ENCODE peak calls at places on chromosomes 11 and 22, in nine cellular contexts. One of them, this sample, is unnamed.

GRCh38 chr11:64117763-64118459 is 48.0 kb downstream of the MACROD1 start:
- DNase-seq in COR-L47: no peak
- DNase-seq in astrocyte: no peak
- DNase-seq in CD4-positive, alpha-beta memory T cell: no peak
- DNase-seq in A172: no peak
- DNase-seq in A673: no peak
- DNase-seq in HFF-Myc: no peak
- DNase-seq in activated T-cell treated with anti-CD3 and anti-CD28 coated beads for 48 hours: no peak
- DNase-seq in GM04504: no peak
- DNase-seq in this sample: no peak

GRCh38 chr22:41992496-41992895 is 6.1 kb upstream of the WBP2NL start:
- DNase-seq in COR-L47: no peak
- DNase-seq in astrocyte: no peak
- DNase-seq in CD4-positive, alpha-beta memory T cell: no peak
- DNase-seq in A172: no peak
- DNase-seq in A673: no peak
- DNase-seq in HFF-Myc: no peak
- DNase-seq in activated T-cell treated with anti-CD3 and anti-CD28 coated beads for 48 hours: no peak
- DNase-seq in GM04504: no peak
- DNase-seq in this sample: no peak

GRCh38 chr22:36129985-36130384 is 30.6 kb downstream of the APOL3 start:
- DNase-seq in COR-L47: no peak
- DNase-seq in astrocyte: no peak
- DNase-seq in CD4-positive, alpha-beta memory T cell: no peak
- DNase-seq in A172: no peak
- DNase-seq in A673: no peak
- DNase-seq in HFF-Myc: no peak
- DNase-seq in activated T-cell treated with anti-CD3 and anti-CD28 coated beads for 48 hours: no peak
- DNase-seq in GM04504: no peak
- DNase-seq in this sample: no peak

GRCh38 chr22:32050678-32051515 is 7.8 kb downstream of the SLC5A1 start:
- DNase-seq in COR-L47: no peak
- DNase-seq in astrocyte: peak; percentile 88
- DNase-seq in CD4-positive, alpha-beta memory T cell: peak; percentile 55
- DNase-seq in A172: peak; percentile 84
- DNase-seq in A673: peak; percentile 77
- DNase-seq in HFF-Myc: peak; percentile 66
- DNase-seq in activated T-cell treated with anti-CD3 and anti-CD28 coated beads for 48 hours: peak; percentile 67
- DNase-seq in GM04504: peak; percentile 71
- DNase-seq in this sample: peak; percentile 97

GRCh38 chr11:19735512-19735911 is 22.9 kb downstream of the NAV2 start:
- DNase-seq in COR-L47: no peak
- DNase-seq in astrocyte: peak; percentile 41
- DNase-seq in CD4-positive, alpha-beta memory T cell: no peak
- DNase-seq in A172: no peak
- DNase-seq in A673: no peak
- DNase-seq in HFF-Myc: no peak
- DNase-seq in activated T-cell treated with anti-CD3 and anti-CD28 coated beads for 48 hours: no peak
- DNase-seq in GM04504: no peak
- DNase-seq in this sample: no peak

GRCh38 chr22:45424241-45424731 is 10.8 kb downstream of the RIBC2 start:
- DNase-seq in COR-L47: no peak
- DNase-seq in astrocyte: no peak
- DNase-seq in CD4-positive, alpha-beta memory T cell: no peak
- DNase-seq in A172: no peak
- DNase-seq in A673: no peak
- DNase-seq in HFF-Myc: no peak
- DNase-seq in activated T-cell treated with anti-CD3 and anti-CD28 coated beads for 48 hours: no peak
- DNase-seq in GM04504: no peak
- DNase-seq in this sample: no peak

GRCh38 chr11:124070906-124071621 is 29.9 kb upstream of the OR10G7 start:
- DNase-seq in COR-L47: peak; percentile 24
- DNase-seq in astrocyte: peak; percentile 44
- DNase-seq in CD4-positive, alpha-beta memory T cell: peak; percentile 44
- DNase-seq in A172: peak; percentile 35
- DNase-seq in A673: peak; percentile 86
- DNase-seq in HFF-Myc: peak; percentile 30
- DNase-seq in activated T-cell treated with anti-CD3 and anti-CD28 coated beads for 48 hours: peak; percentile 49
- DNase-seq in GM04504: peak; percentile 31
- DNase-seq in this sample: peak; percentile 49

GRCh38 chr11:58024601-58025091 is 965 bp downstream of the OR9Q1 start:
- DNase-seq in COR-L47: no peak
- DNase-seq in astrocyte: peak; percentile 42
- DNase-seq in CD4-positive, alpha-beta memory T cell: no peak
- DNase-seq in A172: peak; percentile 16
- DNase-seq in A673: peak; percentile 83
- DNase-seq in HFF-Myc: no peak
- DNase-seq in activated T-cell treated with anti-CD3 and anti-CD28 coated beads for 48 hours: no peak
- DNase-seq in GM04504: no peak
- DNase-seq in this sample: no peak

GRCh38 chr11:122898799-122899198 is 16.2 kb downstream of the JHY start:
- DNase-seq in COR-L47: no peak
- DNase-seq in astrocyte: no peak
- DNase-seq in CD4-positive, alpha-beta memory T cell: no peak
- DNase-seq in A172: no peak
- DNase-seq in A673: no peak
- DNase-seq in HFF-Myc: no peak
- DNase-seq in activated T-cell treated with anti-CD3 and anti-CD28 coated beads for 48 hours: no peak
- DNase-seq in GM04504: no peak
- DNase-seq in this sample: no peak

This sample was measured in foreskin keratinocyte.